ENCODE peak calls at places on chromosome 1, in ten cellular contexts. One of them, this sample, is unnamed.

GRCh38 chr1:40270152-40270834 is 12.3 kb downstream of the ZMPSTE24 start:
- DNase-seq in cardiac fibroblast: peak; percentile 16
- DNase-seq in GM23338: no peak
- DNase-seq in A549: no peak
- DNase-seq in left lung: no peak
- DNase-seq in bronchial epithelial cell: peak; percentile 90
- DNase-seq in dorsolateral prefrontal cortex: no peak
- DNase-seq in CD8-positive, alpha-beta T cell: no peak
- DNase-seq in AG10803: peak; percentile 33
- DNase-seq in CD4-positive, alpha-beta memory T cell: no peak
- DNase-seq in this sample: no peak

GRCh38 chr1:42322577-42322976 is 12.5 kb downstream of the FOXJ3 start:
- DNase-seq in left lung: no peak
- DNase-seq in dorsolateral prefrontal cortex: no peak
- DNase-seq in GM23338: no peak
- DNase-seq in CD4-positive, alpha-beta memory T cell: no peak
- DNase-seq in A549: no peak
- DNase-seq in CD8-positive, alpha-beta T cell: no peak
- DNase-seq in cardiac fibroblast: peak; percentile 32
- DNase-seq in bronchial epithelial cell: peak; percentile 46
- DNase-seq in AG10803: peak; percentile 46
- DNase-seq in this sample: no peak

GRCh38 chr1:237509748-237510147 is 381.0 kb downstream of the ZP4 start:
- DNase-seq in dorsolateral prefrontal cortex: no peak
- DNase-seq in CD8-positive, alpha-beta T cell: no peak
- DNase-seq in A549: no peak
- DNase-seq in bronchial epithelial cell: no peak
- DNase-seq in GM23338: no peak
- DNase-seq in cardiac fibroblast: no peak
- DNase-seq in CD4-positive, alpha-beta memory T cell: no peak
- DNase-seq in left lung: no peak
- DNase-seq in AG10803: no peak
- DNase-seq in this sample: no peak

GRCh38 chr1:154442006-154442740 is 37.0 kb downstream of the IL6R start:
- DNase-seq in A549: no peak
- DNase-seq in cardiac fibroblast: peak; percentile 43
- DNase-seq in AG10803: peak; percentile 35
- DNase-seq in CD4-positive, alpha-beta memory T cell: no peak
- DNase-seq in GM23338: peak; percentile 54
- DNase-seq in bronchial epithelial cell: no peak
- DNase-seq in CD8-positive, alpha-beta T cell: no peak
- DNase-seq in dorsolateral prefrontal cortex: no peak
- DNase-seq in left lung: no peak
- DNase-seq in this sample: no peak

GRCh38 chr1:225156254-225156653 is 226.8 kb downstream of the DNAH14 start:
- DNase-seq in bronchial epithelial cell: no peak
- DNase-seq in CD8-positive, alpha-beta T cell: no peak
- DNase-seq in AG10803: no peak
- DNase-seq in CD4-positive, alpha-beta memory T cell: peak; percentile 3
- DNase-seq in left lung: no peak
- DNase-seq in GM23338: no peak
- DNase-seq in cardiac fibroblast: peak; percentile 69
- DNase-seq in A549: no peak
- DNase-seq in dorsolateral prefrontal cortex: no peak
- DNase-seq in this sample: no peak

GRCh38 chr1:99472893-99473292 is 173.0 kb upstream of the PALMD start:
- DNase-seq in CD8-positive, alpha-beta T cell: no peak
- DNase-seq in bronchial epithelial cell: no peak
- DNase-seq in A549: no peak
- DNase-seq in dorsolateral prefrontal cortex: no peak
- DNase-seq in AG10803: peak; percentile 18
- DNase-seq in CD4-positive, alpha-beta memory T cell: no peak
- DNase-seq in cardiac fibroblast: peak; percentile 17
- DNase-seq in GM23338: no peak
- DNase-seq in left lung: no peak
- DNase-seq in this sample: no peak

GRCh38 chr1:204426035-204426436 is 14.4 kb upstream of the PPP1R15B start:
- DNase-seq in A549: peak; percentile 71
- DNase-seq in dorsolateral prefrontal cortex: no peak
- DNase-seq in CD4-positive, alpha-beta memory T cell: no peak
- DNase-seq in GM23338: no peak
- DNase-seq in CD8-positive, alpha-beta T cell: no peak
- DNase-seq in cardiac fibroblast: peak; percentile 71
- DNase-seq in left lung: no peak
- DNase-seq in AG10803: peak; percentile 63
- DNase-seq in bronchial epithelial cell: peak; percentile 91
- DNase-seq in this sample: no peak

GRCh38 chr1:64042331-64043100 is 160.9 kb upstream of the UBE2U start:
- DNase-seq in left lung: no peak
- DNase-seq in GM23338: no peak
- DNase-seq in cardiac fibroblast: peak; percentile 99
- DNase-seq in CD8-positive, alpha-beta T cell: no peak
- DNase-seq in A549: no peak
- DNase-seq in CD4-positive, alpha-beta memory T cell: no peak
- DNase-seq in AG10803: peak; percentile 86
- DNase-seq in dorsolateral prefrontal cortex: no peak
- DNase-seq in bronchial epithelial cell: peak; percentile 96
- DNase-seq in this sample: peak; percentile 89

GRCh38 chr1:7644906-7645750 is 126.0 kb upstream of the VAMP3 start:
- DNase-seq in cardiac fibroblast: no peak
- DNase-seq in bronchial epithelial cell: no peak
- DNase-seq in AG10803: no peak
- DNase-seq in CD8-positive, alpha-beta T cell: no peak
- DNase-seq in GM23338: no peak
- DNase-seq in CD4-positive, alpha-beta memory T cell: no peak
- DNase-seq in A549: no peak
- DNase-seq in left lung: peak; percentile 63
- DNase-seq in dorsolateral prefrontal cortex: no peak
- DNase-seq in this sample: no peak

GRCh38 chr1:22855668-22856606 is 116.7 kb downstream of the LACTBL1 start:
- DNase-seq in bronchial epithelial cell: no peak
- DNase-seq in dorsolateral prefrontal cortex: no peak
- DNase-seq in GM23338: no peak
- DNase-seq in left lung: no peak
- DNase-seq in CD4-positive, alpha-beta memory T cell: no peak
- DNase-seq in A549: no peak
- DNase-seq in CD8-positive, alpha-beta T cell: no peak
- DNase-seq in AG10803: no peak
- DNase-seq in cardiac fibroblast: no peak
- DNase-seq in this sample: no peak

GRCh38 chr1:239268941-239269340 is 117.4 kb upstream of the CHRM3 start:
- DNase-seq in bronchial epithelial cell: no peak
- DNase-seq in left lung: no peak
- DNase-seq in dorsolateral prefrontal cortex: no peak
- DNase-seq in CD8-positive, alpha-beta T cell: no peak
- DNase-seq in cardiac fibroblast: no peak
- DNase-seq in AG10803: no peak
- DNase-seq in GM23338: no peak
- DNase-seq in CD4-positive, alpha-beta memory T cell: no peak
- DNase-seq in A549: no peak
- DNase-seq in this sample: no peak

GRCh38 chr1:16183157-16183556 is 27.3 kb upstream of the EPHA2 start:
- DNase-seq in A549: no peak
- DNase-seq in cardiac fibroblast: peak; percentile 95
- DNase-seq in bronchial epithelial cell: peak; percentile 100
- DNase-seq in CD4-positive, alpha-beta memory T cell: no peak
- DNase-seq in AG10803: peak; percentile 95
- DNase-seq in CD8-positive, alpha-beta T cell: no peak
- DNase-seq in left lung: peak; percentile 83
- DNase-seq in GM23338: no peak
- DNase-seq in dorsolateral prefrontal cortex: no peak
- DNase-seq in this sample: no peak

GRCh38 chr1:26702680-26703038 is 6.8 kb downstream of the ARID1A start:
- DNase-seq in CD8-positive, alpha-beta T cell: no peak
- DNase-seq in A549: no peak
- DNase-seq in GM23338: no peak
- DNase-seq in CD4-positive, alpha-beta memory T cell: no peak
- DNase-seq in bronchial epithelial cell: no peak
- DNase-seq in cardiac fibroblast: no peak
- DNase-seq in AG10803: no peak
- DNase-seq in left lung: no peak
- DNase-seq in dorsolateral prefrontal cortex: no peak
- DNase-seq in this sample: no peak
- H3K4me3 ChIP-seq in CD8-positive, alpha-beta T cell: no peak overlapping the region
- H3K4me3 ChIP-seq in A549: no peak overlapping the region
- H3K4me3 ChIP-seq in GM23338: no peak overlapping the region
- H3K4me3 ChIP-seq in CD4-positive, alpha-beta memory T cell: no peak overlapping the region
- H3K4me3 ChIP-seq in bronchial epithelial cell: no peak overlapping the region
- H3K4me3 ChIP-seq in cardiac fibroblast: no peak overlapping the region
- H3K4me3 ChIP-seq in AG10803: no peak overlapping the region
- H3K4me3 ChIP-seq in left lung: no peak overlapping the region
- H3K4me3 ChIP-seq in dorsolateral prefrontal cortex: no peak overlapping the region
- H3K4me3 ChIP-seq in this sample: peak overlapping the region; percentile 31

GRCh38 chr1:75725861-75726361 is 1.4 kb downstream of the ACADM start:
- DNase-seq in left lung: no peak
- DNase-seq in GM23338: peak; percentile 30
- DNase-seq in CD8-positive, alpha-beta T cell: no peak
- DNase-seq in AG10803: no peak
- DNase-seq in CD4-positive, alpha-beta memory T cell: no peak
- DNase-seq in cardiac fibroblast: peak; percentile 8
- DNase-seq in dorsolateral prefrontal cortex: no peak
- DNase-seq in A549: no peak
- DNase-seq in bronchial epithelial cell: no peak
- DNase-seq in this sample: no peak

GRCh38 chr1:75730432-75730831 is 5.9 kb downstream of the ACADM start:
- DNase-seq in GM23338: no peak
- DNase-seq in cardiac fibroblast: no peak
- DNase-seq in CD4-positive, alpha-beta memory T cell: no peak
- DNase-seq in AG10803: no peak
- DNase-seq in A549: no peak
- DNase-seq in CD8-positive, alpha-beta T cell: no peak
- DNase-seq in bronchial epithelial cell: no peak
- DNase-seq in dorsolateral prefrontal cortex: no peak
- DNase-seq in left lung: no peak
- DNase-seq in this sample: no peak

GRCh38 chr1:75725256-75725655 is 747 bp downstream of the ACADM start:
- DNase-seq in CD4-positive, alpha-beta memory T cell: no peak
- DNase-seq in dorsolateral prefrontal cortex: no peak
- DNase-seq in bronchial epithelial cell: no peak
- DNase-seq in left lung: no peak
- DNase-seq in GM23338: no peak
- DNase-seq in CD8-positive, alpha-beta T cell: no peak
- DNase-seq in A549: no peak
- DNase-seq in AG10803: peak; percentile 35
- DNase-seq in cardiac fibroblast: peak; percentile 28
- DNase-seq in this sample: no peak

GRCh38 chr1:75724472-75725022 is at the start of gene ACADM:
- DNase-seq in GM23338: peak; percentile 72
- DNase-seq in dorsolateral prefrontal cortex: peak; percentile 93
- DNase-seq in CD4-positive, alpha-beta memory T cell: peak; percentile 80
- DNase-seq in AG10803: peak; percentile 78
- DNase-seq in CD8-positive, alpha-beta T cell: peak; percentile 88
- DNase-seq in bronchial epithelial cell: peak; percentile 56
- DNase-seq in left lung: peak; percentile 91
- DNase-seq in cardiac fibroblast: peak; percentile 84
- DNase-seq in A549: peak; percentile 61
- DNase-seq in this sample: peak; percentile 38

GRCh38 chr1:75727571-75727970 is 3.1 kb downstream of the ACADM start:
- DNase-seq in bronchial epithelial cell: no peak
- DNase-seq in dorsolateral prefrontal cortex: no peak
- DNase-seq in GM23338: no peak
- DNase-seq in left lung: no peak
- DNase-seq in cardiac fibroblast: no peak
- DNase-seq in AG10803: peak; percentile 43
- DNase-seq in A549: no peak
- DNase-seq in CD8-positive, alpha-beta T cell: no peak
- DNase-seq in CD4-positive, alpha-beta memory T cell: no peak
- DNase-seq in this sample: no peak
- H3K4me3 ChIP-seq in bronchial epithelial cell: no peak overlapping the region
- H3K4me3 ChIP-seq in dorsolateral prefrontal cortex: no peak overlapping the region
- H3K4me3 ChIP-seq in GM23338: no peak overlapping the region
- H3K4me3 ChIP-seq in left lung: no peak overlapping the region
- H3K4me3 ChIP-seq in cardiac fibroblast: no peak overlapping the region
- H3K4me3 ChIP-seq in AG10803: no peak overlapping the region
- H3K4me3 ChIP-seq in A549: no peak overlapping the region
- H3K4me3 ChIP-seq in CD8-positive, alpha-beta T cell: no peak overlapping the region
- H3K4me3 ChIP-seq in CD4-positive, alpha-beta memory T cell: no peak overlapping the region
- H3K4me3 ChIP-seq in this sample: no peak overlapping the region

GRCh38 chr1:226635456-226635941 is 86.9 kb downstream of the STUM start:
- DNase-seq in A549: no peak
- DNase-seq in AG10803: no peak
- DNase-seq in left lung: peak; percentile 18
- DNase-seq in bronchial epithelial cell: peak; percentile 76
- DNase-seq in GM23338: no peak
- DNase-seq in CD4-positive, alpha-beta memory T cell: peak; percentile 45
- DNase-seq in dorsolateral prefrontal cortex: no peak
- DNase-seq in cardiac fibroblast: no peak
- DNase-seq in CD8-positive, alpha-beta T cell: peak; percentile 58
- DNase-seq in this sample: no peak
- H3K4me3 ChIP-seq in A549: no peak overlapping the region
- H3K4me3 ChIP-seq in AG10803: no peak overlapping the region
- H3K4me3 ChIP-seq in left lung: no peak overlapping the region
- H3K4me3 ChIP-seq in bronchial epithelial cell: no peak overlapping the region
- H3K4me3 ChIP-seq in GM23338: no peak overlapping the region
- H3K4me3 ChIP-seq in CD4-positive, alpha-beta memory T cell: no peak overlapping the region
- H3K4me3 ChIP-seq in dorsolateral prefrontal cortex: no peak overlapping the region
- H3K4me3 ChIP-seq in cardiac fibroblast: no peak overlapping the region
- H3K4me3 ChIP-seq in CD8-positive, alpha-beta T cell: peak overlapping the region; percentile 1
- H3K4me3 ChIP-seq in this sample: no peak overlapping the region

GRCh38 chr1:87117761-87118160 is 203.3 kb downstream of the HS2ST1 start:
- DNase-seq in dorsolateral prefrontal cortex: no peak
- DNase-seq in A549: no peak
- DNase-seq in bronchial epithelial cell: no peak
- DNase-seq in AG10803: peak; percentile 27
- DNase-seq in GM23338: no peak
- DNase-seq in cardiac fibroblast: peak; percentile 34
- DNase-seq in CD8-positive, alpha-beta T cell: no peak
- DNase-seq in CD4-positive, alpha-beta memory T cell: no peak
- DNase-seq in left lung: no peak
- DNase-seq in this sample: no peak
- H3K4me3 ChIP-seq in dorsolateral prefrontal cortex: no peak overlapping the region
- H3K4me3 ChIP-seq in A549: no peak overlapping the region
- H3K4me3 ChIP-seq in bronchial epithelial cell: no peak overlapping the region
- H3K4me3 ChIP-seq in AG10803: no peak overlapping the region
- H3K4me3 ChIP-seq in GM23338: no peak overlapping the region
- H3K4me3 ChIP-seq in cardiac fibroblast: no peak overlapping the region
- H3K4me3 ChIP-seq in CD8-positive, alpha-beta T cell: no peak overlapping the region
- H3K4me3 ChIP-seq in CD4-positive, alpha-beta memory T cell: no peak overlapping the region
- H3K4me3 ChIP-seq in left lung: no peak overlapping the region
- H3K4me3 ChIP-seq in this sample: no peak overlapping the region

This sample was measured in LNCaP clone FGC.